ENCODE peak calls at places on chromosomes 5 and 9, in nine cellular contexts. One of them, this sample, is unnamed.

GRCh38 chr5:26237489-26237888 is 800.9 kb downstream of the CDH9 start:
- DNase-seq in GM12865: no peak
- DNase-seq in OCI-LY7: no peak
- DNase-seq in psoas muscle: no peak
- DNase-seq in left ventricle myocardium inferior: no peak
- DNase-seq in heart right ventricle: no peak
- DNase-seq in cardiac fibroblast: no peak
- DNase-seq in upper lobe of right lung: no peak
- DNase-seq in brain microvascular endothelial cell: no peak
- DNase-seq in this sample: no peak

GRCh38 chr5:21680196-21680595 is 1172.9 kb downstream of the CDH12 start:
- DNase-seq in GM12865: no peak
- DNase-seq in OCI-LY7: no peak
- DNase-seq in psoas muscle: no peak
- DNase-seq in left ventricle myocardium inferior: no peak
- DNase-seq in heart right ventricle: no peak
- DNase-seq in cardiac fibroblast: peak; percentile 89
- DNase-seq in upper lobe of right lung: no peak
- DNase-seq in brain microvascular endothelial cell: peak; percentile 39
- DNase-seq in this sample: peak; percentile 61

GRCh38 chr9:78030553-78031270 is 899 bp downstream of the GNAQ start:
- DNase-seq in GM12865: no peak
- DNase-seq in OCI-LY7: no peak
- DNase-seq in psoas muscle: peak; percentile 76
- DNase-seq in left ventricle myocardium inferior: peak; percentile 50
- DNase-seq in heart right ventricle: peak; percentile 40
- DNase-seq in cardiac fibroblast: peak; percentile 49
- DNase-seq in upper lobe of right lung: peak; percentile 86
- DNase-seq in brain microvascular endothelial cell: no peak
- DNase-seq in this sample: peak; percentile 25

GRCh38 chr5:2133080-2133479 is 250.4 kb upstream of the IRX4 start:
- DNase-seq in GM12865: no peak
- DNase-seq in OCI-LY7: no peak
- DNase-seq in psoas muscle: no peak
- DNase-seq in left ventricle myocardium inferior: no peak
- DNase-seq in heart right ventricle: no peak
- DNase-seq in cardiac fibroblast: peak; percentile 26
- DNase-seq in upper lobe of right lung: no peak
- DNase-seq in brain microvascular endothelial cell: no peak
- DNase-seq in this sample: peak; percentile 13

GRCh38 chr5:170503970-170504525 is at the start of gene KCNIP1:
- DNase-seq in GM12865: no peak
- DNase-seq in OCI-LY7: no peak
- DNase-seq in psoas muscle: no peak
- DNase-seq in left ventricle myocardium inferior: no peak
- DNase-seq in heart right ventricle: no peak
- DNase-seq in cardiac fibroblast: no peak
- DNase-seq in upper lobe of right lung: no peak
- DNase-seq in brain microvascular endothelial cell: no peak
- DNase-seq in this sample: no peak

GRCh38 chr9:132965478-132965877 is 13.0 kb upstream of the GFI1B start:
- DNase-seq in GM12865: no peak
- DNase-seq in OCI-LY7: no peak
- DNase-seq in psoas muscle: no peak
- DNase-seq in left ventricle myocardium inferior: no peak
- DNase-seq in heart right ventricle: no peak
- DNase-seq in cardiac fibroblast: no peak
- DNase-seq in upper lobe of right lung: no peak
- DNase-seq in brain microvascular endothelial cell: no peak
- DNase-seq in this sample: no peak

GRCh38 chr5:131821221-131821620 is 24.4 kb upstream of the FNIP1 start:
- DNase-seq in GM12865: no peak
- DNase-seq in OCI-LY7: no peak
- DNase-seq in psoas muscle: no peak
- DNase-seq in left ventricle myocardium inferior: no peak
- DNase-seq in heart right ventricle: no peak
- DNase-seq in cardiac fibroblast: peak; percentile 52
- DNase-seq in upper lobe of right lung: no peak
- DNase-seq in brain microvascular endothelial cell: peak; percentile 35
- DNase-seq in this sample: peak; percentile 40

GRCh38 chr9:78121488-78121887 is 89.9 kb upstream of the GNAQ start:
- DNase-seq in GM12865: peak; percentile 43
- DNase-seq in OCI-LY7: peak; percentile 36
- DNase-seq in psoas muscle: peak; percentile 60
- DNase-seq in left ventricle myocardium inferior: peak; percentile 45
- DNase-seq in heart right ventricle: peak; percentile 44
- DNase-seq in cardiac fibroblast: peak; percentile 79
- DNase-seq in upper lobe of right lung: peak; percentile 79
- DNase-seq in brain microvascular endothelial cell: peak; percentile 72
- DNase-seq in this sample: peak; percentile 76

GRCh38 chr5:134026521-134027202 is 21.9 kb upstream of the VDAC1 start:
- DNase-seq in GM12865: peak; percentile 84
- DNase-seq in OCI-LY7: peak; percentile 69
- DNase-seq in psoas muscle: peak; percentile 63
- DNase-seq in left ventricle myocardium inferior: no peak
- DNase-seq in heart right ventricle: no peak
- DNase-seq in cardiac fibroblast: peak; percentile 69
- DNase-seq in upper lobe of right lung: no peak
- DNase-seq in brain microvascular endothelial cell: peak; percentile 71
- DNase-seq in this sample: peak; percentile 59

GRCh38 chr9:12784461-12785250 is 9.8 kb downstream of the LURAP1L start:
- DNase-seq in GM12865: peak; percentile 63
- DNase-seq in OCI-LY7: no peak
- DNase-seq in psoas muscle: no peak
- DNase-seq in left ventricle myocardium inferior: no peak
- DNase-seq in heart right ventricle: no peak
- DNase-seq in cardiac fibroblast: peak; percentile 97
- DNase-seq in upper lobe of right lung: peak; percentile 68
- DNase-seq in brain microvascular endothelial cell: peak; percentile 96
- DNase-seq in this sample: peak; percentile 78

GRCh38 chr5:39464096-39464495 is 39.3 kb upstream of the DAB2 start:
- DNase-seq in GM12865: no peak
- DNase-seq in OCI-LY7: no peak
- DNase-seq in psoas muscle: no peak
- DNase-seq in left ventricle myocardium inferior: no peak
- DNase-seq in heart right ventricle: no peak
- DNase-seq in cardiac fibroblast: no peak
- DNase-seq in upper lobe of right lung: no peak
- DNase-seq in brain microvascular endothelial cell: no peak
- DNase-seq in this sample: no peak

GRCh38 chr5:10624679-10625078 is 60.8 kb downstream of the ANKRD33B start:
- DNase-seq in GM12865: no peak
- DNase-seq in OCI-LY7: no peak
- DNase-seq in psoas muscle: no peak
- DNase-seq in left ventricle myocardium inferior: no peak
- DNase-seq in heart right ventricle: no peak
- DNase-seq in cardiac fibroblast: no peak
- DNase-seq in upper lobe of right lung: no peak
- DNase-seq in brain microvascular endothelial cell: no peak
- DNase-seq in this sample: no peak

GRCh38 chr9:104557179-104557634 is 11.8 kb upstream of the OR13C8 start:
- DNase-seq in GM12865: no peak
- DNase-seq in OCI-LY7: peak; percentile 6
- DNase-seq in psoas muscle: no peak
- DNase-seq in left ventricle myocardium inferior: no peak
- DNase-seq in heart right ventricle: no peak
- DNase-seq in cardiac fibroblast: no peak
- DNase-seq in upper lobe of right lung: no peak
- DNase-seq in brain microvascular endothelial cell: no peak
- DNase-seq in this sample: no peak

GRCh38 chr5:138453630-138454029 is 11.6 kb upstream of the EGR1 start:
- DNase-seq in GM12865: no peak
- DNase-seq in OCI-LY7: no peak
- DNase-seq in psoas muscle: peak; percentile 30
- DNase-seq in left ventricle myocardium inferior: no peak
- DNase-seq in heart right ventricle: no peak
- DNase-seq in cardiac fibroblast: no peak
- DNase-seq in upper lobe of right lung: peak; percentile 46
- DNase-seq in brain microvascular endothelial cell: no peak
- DNase-seq in this sample: no peak

GRCh38 chr5:65029178-65029577 is 260.4 kb downstream of the CWC27 start:
- DNase-seq in GM12865: no peak
- DNase-seq in OCI-LY7: no peak
- DNase-seq in psoas muscle: no peak
- DNase-seq in left ventricle myocardium inferior: no peak
- DNase-seq in heart right ventricle: no peak
- DNase-seq in cardiac fibroblast: peak; percentile 46
- DNase-seq in upper lobe of right lung: no peak
- DNase-seq in brain microvascular endothelial cell: no peak
- DNase-seq in this sample: no peak

GRCh38 chr9:109182940-109183798 is 16.1 kb upstream of the FRRS1L start:
- DNase-seq in GM12865: peak; percentile 70
- DNase-seq in OCI-LY7: peak; percentile 13
- DNase-seq in psoas muscle: no peak
- DNase-seq in left ventricle myocardium inferior: no peak
- DNase-seq in heart right ventricle: no peak
- DNase-seq in cardiac fibroblast: peak; percentile 48
- DNase-seq in upper lobe of right lung: no peak
- DNase-seq in brain microvascular endothelial cell: peak; percentile 15
- DNase-seq in this sample: peak; percentile 13

GRCh38 chr5:72472666-72473422 is 34.4 kb downstream of the ZNF366 start:
- DNase-seq in GM12865: no peak
- DNase-seq in OCI-LY7: no peak
- DNase-seq in psoas muscle: no peak
- DNase-seq in left ventricle myocardium inferior: no peak
- DNase-seq in heart right ventricle: no peak
- DNase-seq in cardiac fibroblast: peak; percentile 34
- DNase-seq in upper lobe of right lung: no peak
- DNase-seq in brain microvascular endothelial cell: no peak
- DNase-seq in this sample: peak; percentile 31

GRCh38 chr5:38660194-38660668 is 103.8 kb upstream of the LIFR start:
- DNase-seq in GM12865: no peak
- DNase-seq in OCI-LY7: no peak
- DNase-seq in psoas muscle: peak; percentile 66
- DNase-seq in left ventricle myocardium inferior: no peak
- DNase-seq in heart right ventricle: peak; percentile 18
- DNase-seq in cardiac fibroblast: no peak
- DNase-seq in upper lobe of right lung: no peak
- DNase-seq in brain microvascular endothelial cell: no peak
- DNase-seq in this sample: no peak

GRCh38 chr5:151503999-151504398 is 56.6 kb downstream of the SLC36A1 start:
- DNase-seq in GM12865: peak; percentile 26
- DNase-seq in OCI-LY7: no peak
- DNase-seq in psoas muscle: no peak
- DNase-seq in left ventricle myocardium inferior: no peak
- DNase-seq in heart right ventricle: no peak
- DNase-seq in cardiac fibroblast: no peak
- DNase-seq in upper lobe of right lung: no peak
- DNase-seq in brain microvascular endothelial cell: no peak
- DNase-seq in this sample: no peak
- TF ChIP-seq CTCF in GM12865: no peak
- TF ChIP-seq CTCF in OCI-LY7: no peak
- TF ChIP-seq CTCF in psoas muscle: no peak
- TF ChIP-seq CTCF in left ventricle myocardium inferior: no peak
- TF ChIP-seq CTCF in heart right ventricle: no peak
- TF ChIP-seq CTCF in cardiac fibroblast: no peak
- TF ChIP-seq CTCF in upper lobe of right lung: no peak
- TF ChIP-seq CTCF in brain microvascular endothelial cell: no peak
- TF ChIP-seq CTCF in this sample: no peak

GRCh38 chr5:149242339-149242738 is 29.3 kb upstream of the AFAP1L1 start:
- DNase-seq in GM12865: no peak
- DNase-seq in OCI-LY7: no peak
- DNase-seq in psoas muscle: no peak
- DNase-seq in left ventricle myocardium inferior: no peak
- DNase-seq in heart right ventricle: no peak
- DNase-seq in cardiac fibroblast: no peak
- DNase-seq in upper lobe of right lung: no peak
- DNase-seq in brain microvascular endothelial cell: no peak
- DNase-seq in this sample: no peak
- H3K4me3 ChIP-seq in GM12865: no peak overlapping the region
- H3K4me3 ChIP-seq in OCI-LY7: no peak overlapping the region
- H3K4me3 ChIP-seq in psoas muscle: no peak overlapping the region
- H3K4me3 ChIP-seq in left ventricle myocardium inferior: no peak overlapping the region
- H3K4me3 ChIP-seq in heart right ventricle: no peak overlapping the region
- H3K4me3 ChIP-seq in cardiac fibroblast: no peak overlapping the region
- H3K4me3 ChIP-seq in upper lobe of right lung: no peak overlapping the region
- H3K4me3 ChIP-seq in brain microvascular endothelial cell: no peak overlapping the region
- H3K4me3 ChIP-seq in this sample: no peak overlapping the region

DNA sequence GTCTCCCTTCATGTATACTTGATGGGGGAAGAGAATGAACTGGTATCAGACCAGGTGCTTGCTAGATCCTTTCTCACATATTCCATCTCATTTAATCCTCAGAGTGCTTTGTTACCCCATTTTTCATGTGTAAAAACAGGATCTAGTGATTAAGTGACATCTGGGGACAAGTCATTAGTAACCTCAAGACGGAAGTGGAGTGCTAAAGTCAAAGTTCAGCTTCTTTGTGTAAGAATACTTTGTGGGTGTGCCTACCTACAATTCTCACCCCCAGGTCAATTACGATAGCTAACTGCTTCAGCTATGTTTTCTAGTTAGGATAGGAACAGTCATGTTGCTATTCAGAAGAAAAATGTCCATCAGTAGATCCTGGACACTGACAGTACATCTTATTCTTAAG is 3.1 kb upstream of the FAM120AOS start:
- DNase-seq in GM12865: peak; percentile 51
- DNase-seq in OCI-LY7: peak; percentile 55
- DNase-seq in psoas muscle: no peak
- DNase-seq in left ventricle myocardium inferior: no peak
- DNase-seq in heart right ventricle: no peak
- DNase-seq in cardiac fibroblast: no peak
- DNase-seq in upper lobe of right lung: no peak
- DNase-seq in brain microvascular endothelial cell: no peak
- DNase-seq in this sample: no peak
- TF ChIP-seq CTCF in GM12865: no peak
- TF ChIP-seq CTCF in OCI-LY7: no peak
- TF ChIP-seq CTCF in psoas muscle: no peak
- TF ChIP-seq CTCF in left ventricle myocardium inferior: no peak
- TF ChIP-seq CTCF in heart right ventricle: no peak
- TF ChIP-seq CTCF in cardiac fibroblast: no peak
- TF ChIP-seq CTCF in upper lobe of right lung: no peak
- TF ChIP-seq CTCF in brain microvascular endothelial cell: no peak
- TF ChIP-seq CTCF in this sample: no peak

GRCh38 chr9:79257671-79258410 is 313.9 kb upstream of the TLE4 start:
- DNase-seq in GM12865: no peak
- DNase-seq in OCI-LY7: no peak
- DNase-seq in psoas muscle: no peak
- DNase-seq in left ventricle myocardium inferior: no peak
- DNase-seq in heart right ventricle: no peak
- DNase-seq in cardiac fibroblast: no peak
- DNase-seq in upper lobe of right lung: no peak
- DNase-seq in brain microvascular endothelial cell: no peak
- DNase-seq in this sample: no peak

GRCh38 chr9:79257215-79257614 is 314.6 kb upstream of the TLE4 start:
- DNase-seq in GM12865: no peak
- DNase-seq in OCI-LY7: no peak
- DNase-seq in psoas muscle: no peak
- DNase-seq in left ventricle myocardium inferior: no peak
- DNase-seq in heart right ventricle: no peak
- DNase-seq in cardiac fibroblast: no peak
- DNase-seq in upper lobe of right lung: no peak
- DNase-seq in brain microvascular endothelial cell: no peak
- DNase-seq in this sample: no peak

GRCh38 chr9:79254900-79255651 is 316.7 kb upstream of the TLE4 start:
- DNase-seq in GM12865: no peak
- DNase-seq in OCI-LY7: no peak
- DNase-seq in psoas muscle: no peak
- DNase-seq in left ventricle myocardium inferior: no peak
- DNase-seq in heart right ventricle: no peak
- DNase-seq in cardiac fibroblast: no peak
- DNase-seq in upper lobe of right lung: no peak
- DNase-seq in brain microvascular endothelial cell: no peak
- DNase-seq in this sample: peak; percentile 2

GRCh38 chr9:79255681-79256080 is 316.1 kb upstream of the TLE4 start:
- DNase-seq in GM12865: no peak
- DNase-seq in OCI-LY7: no peak
- DNase-seq in psoas muscle: no peak
- DNase-seq in left ventricle myocardium inferior: no peak
- DNase-seq in heart right ventricle: no peak
- DNase-seq in cardiac fibroblast: no peak
- DNase-seq in upper lobe of right lung: no peak
- DNase-seq in brain microvascular endothelial cell: no peak
- DNase-seq in this sample: no peak

GRCh38 chr9:79256691-79257213 is 315.0 kb upstream of the TLE4 start:
- DNase-seq in GM12865: no peak
- DNase-seq in OCI-LY7: no peak
- DNase-seq in psoas muscle: no peak
- DNase-seq in left ventricle myocardium inferior: no peak
- DNase-seq in heart right ventricle: no peak
- DNase-seq in cardiac fibroblast: peak; percentile 11
- DNase-seq in upper lobe of right lung: no peak
- DNase-seq in brain microvascular endothelial cell: no peak
- DNase-seq in this sample: peak; percentile 23
- H3K4me3 ChIP-seq in GM12865: no peak overlapping the region
- H3K4me3 ChIP-seq in OCI-LY7: no peak overlapping the region
- H3K4me3 ChIP-seq in psoas muscle: peak overlapping the region; percentile 13
- H3K4me3 ChIP-seq in left ventricle myocardium inferior: peak overlapping the region; percentile 17
- H3K4me3 ChIP-seq in heart right ventricle: no peak overlapping the region
- H3K4me3 ChIP-seq in cardiac fibroblast: no peak overlapping the region
- H3K4me3 ChIP-seq in upper lobe of right lung: no peak overlapping the region
- H3K4me3 ChIP-seq in brain microvascular endothelial cell: peak overlapping the region; percentile 43
- H3K4me3 ChIP-seq in this sample: no peak overlapping the region

This sample was measured in fibroblast of the aortic adventitia.